ENCODE peak calls at places on chromosomes 5 and 9, in six cellular contexts. One of them, this sample, is unnamed.

GRCh38 chr5:52603742-52604141 is 184.0 kb upstream of the ITGA1 start:
- DNase-seq in BE2C: no peak
- DNase-seq in body of pancreas: no peak
- DNase-seq in ovary: no peak
- DNase-seq in tibial nerve: no peak
- DNase-seq in dorsolateral prefrontal cortex: no peak
- DNase-seq in this sample: no peak

GRCh38 chr9:115396071-115396529 is 278.1 kb upstream of the TNC start:
- DNase-seq in BE2C: no peak
- DNase-seq in body of pancreas: no peak
- DNase-seq in ovary: no peak
- DNase-seq in tibial nerve: no peak
- DNase-seq in dorsolateral prefrontal cortex: no peak
- DNase-seq in this sample: peak; percentile 28

GRCh38 chr5:156367602-156368001 is 40.6 kb downstream of the SGCD start:
- DNase-seq in BE2C: no peak
- DNase-seq in body of pancreas: no peak
- DNase-seq in ovary: no peak
- DNase-seq in tibial nerve: no peak
- DNase-seq in dorsolateral prefrontal cortex: no peak
- DNase-seq in this sample: no peak

GRCh38 chr5:53170748-53171349 is 61.3 kb upstream of the MOCS2 start:
- DNase-seq in BE2C: peak; percentile 10
- DNase-seq in body of pancreas: no peak
- DNase-seq in ovary: no peak
- DNase-seq in tibial nerve: no peak
- DNase-seq in dorsolateral prefrontal cortex: no peak
- DNase-seq in this sample: peak; percentile 31

GRCh38 chr5:31346896-31347557 is 153.5 kb downstream of the CDH6 start:
- DNase-seq in BE2C: peak; percentile 13
- DNase-seq in body of pancreas: no peak
- DNase-seq in ovary: no peak
- DNase-seq in tibial nerve: no peak
- DNase-seq in dorsolateral prefrontal cortex: no peak
- DNase-seq in this sample: no peak

GRCh38 chr9:122777935-122778671 is 10.6 kb upstream of the OR5C1 start:
- DNase-seq in BE2C: no peak
- DNase-seq in body of pancreas: no peak
- DNase-seq in ovary: no peak
- DNase-seq in tibial nerve: no peak
- DNase-seq in dorsolateral prefrontal cortex: no peak
- DNase-seq in this sample: peak; percentile 45

GRCh38 chr9:6415266-6415665 is 2.3 kb downstream of the UHRF2 start:
- DNase-seq in BE2C: no peak
- DNase-seq in body of pancreas: no peak
- DNase-seq in ovary: no peak
- DNase-seq in tibial nerve: no peak
- DNase-seq in dorsolateral prefrontal cortex: no peak
- DNase-seq in this sample: no peak

GRCh38 chr5:42951847-42952411 is 88.2 kb downstream of the ANXA2R start:
- DNase-seq in BE2C: no peak
- DNase-seq in body of pancreas: no peak
- DNase-seq in ovary: peak; percentile 25
- DNase-seq in tibial nerve: no peak
- DNase-seq in dorsolateral prefrontal cortex: no peak
- DNase-seq in this sample: peak; percentile 25

GRCh38 chr5:139394654-139395566 is at the start of gene PROB1:
- DNase-seq in BE2C: no peak
- DNase-seq in body of pancreas: no peak
- DNase-seq in ovary: no peak
- DNase-seq in tibial nerve: no peak
- DNase-seq in dorsolateral prefrontal cortex: no peak
- DNase-seq in this sample: no peak

GRCh38 chr5:33901176-33901575 is 9.4 kb upstream of the ADAMTS12 start:
- DNase-seq in BE2C: no peak
- DNase-seq in body of pancreas: no peak
- DNase-seq in ovary: no peak
- DNase-seq in tibial nerve: no peak
- DNase-seq in dorsolateral prefrontal cortex: no peak
- DNase-seq in this sample: no peak

GRCh38 chr5:83009408-83009807 is 67.8 kb downstream of the TMEM167A start:
- DNase-seq in BE2C: no peak
- DNase-seq in body of pancreas: no peak
- DNase-seq in ovary: no peak
- DNase-seq in tibial nerve: no peak
- DNase-seq in dorsolateral prefrontal cortex: no peak
- DNase-seq in this sample: no peak

GRCh38 chr5:73218552-73219171 is 45.7 kb downstream of the TMEM174 start:
- DNase-seq in BE2C: no peak
- DNase-seq in body of pancreas: no peak
- DNase-seq in ovary: no peak
- DNase-seq in tibial nerve: no peak
- DNase-seq in dorsolateral prefrontal cortex: no peak
- DNase-seq in this sample: peak; percentile 48

GRCh38 chr5:81755320-81755719 is 4.4 kb upstream of the SSBP2 start:
- DNase-seq in BE2C: no peak
- DNase-seq in body of pancreas: peak; percentile 80
- DNase-seq in ovary: peak; percentile 36
- DNase-seq in tibial nerve: peak; percentile 26
- DNase-seq in dorsolateral prefrontal cortex: no peak
- DNase-seq in this sample: peak; percentile 86

GRCh38 chr9:127059648-127060365 is 62.6 kb downstream of the ANGPTL2 start:
- DNase-seq in BE2C: no peak
- DNase-seq in body of pancreas: no peak
- DNase-seq in ovary: no peak
- DNase-seq in tibial nerve: no peak
- DNase-seq in dorsolateral prefrontal cortex: no peak
- DNase-seq in this sample: no peak

GRCh38 chr5:161155451-161155850 is 303.4 kb upstream of the ATP10B start:
- DNase-seq in BE2C: no peak
- DNase-seq in body of pancreas: no peak
- DNase-seq in ovary: no peak
- DNase-seq in tibial nerve: no peak
- DNase-seq in dorsolateral prefrontal cortex: no peak
- DNase-seq in this sample: no peak

GRCh38 chr9:8874482-8874881 is 1074.9 kb upstream of the DMAC1 start:
- DNase-seq in BE2C: no peak
- DNase-seq in body of pancreas: no peak
- DNase-seq in ovary: no peak
- DNase-seq in tibial nerve: no peak
- DNase-seq in dorsolateral prefrontal cortex: no peak
- DNase-seq in this sample: no peak

GRCh38 chr5:178941361-178941760 is 363 bp downstream of the ZNF454 start:
- DNase-seq in BE2C: peak; percentile 15
- DNase-seq in body of pancreas: peak; percentile 40
- DNase-seq in ovary: peak; percentile 22
- DNase-seq in tibial nerve: no peak
- DNase-seq in dorsolateral prefrontal cortex: peak; percentile 51
- DNase-seq in this sample: peak; percentile 4

DNA sequence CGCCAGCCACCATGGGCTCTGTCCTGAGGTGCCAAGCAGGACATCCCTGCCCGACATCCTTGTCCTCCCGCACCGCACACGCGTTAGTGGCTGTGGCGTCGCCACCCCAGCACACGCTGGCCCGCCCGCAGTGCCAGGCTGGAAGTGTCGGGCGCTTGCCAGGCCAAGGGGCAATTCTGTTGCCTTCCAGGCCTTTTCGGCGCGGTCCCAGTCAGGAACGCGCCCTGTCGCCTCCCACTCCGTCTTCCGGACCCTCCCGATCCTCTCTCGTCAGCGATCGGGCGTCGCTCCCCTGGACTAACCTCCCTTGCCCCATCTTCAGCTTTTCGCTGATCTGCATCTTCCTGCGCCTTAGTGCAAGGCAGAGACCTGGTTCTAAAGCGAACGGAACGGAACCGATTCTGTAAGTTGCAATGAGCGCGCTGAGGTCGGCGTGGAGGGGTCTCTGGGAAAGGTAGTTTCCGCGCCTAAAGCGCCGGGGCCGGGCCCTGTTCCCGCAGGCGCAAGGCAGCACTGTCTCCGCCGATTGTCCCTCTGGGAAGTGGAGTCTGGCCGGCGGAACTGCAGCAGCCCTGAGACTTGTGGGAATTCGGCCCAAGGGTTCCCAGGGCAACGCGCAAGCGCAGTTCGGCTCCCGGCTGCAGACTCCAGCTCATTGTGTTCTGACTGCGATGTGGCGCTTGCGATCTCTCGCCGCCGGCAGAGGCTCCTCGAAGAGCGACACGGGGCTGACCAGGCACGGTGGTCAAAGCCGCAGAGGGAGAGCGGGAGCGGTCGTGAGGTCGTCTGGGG is at the start of gene ZNF454:
- DNase-seq in BE2C: peak; percentile 89
- DNase-seq in body of pancreas: peak; percentile 97
- DNase-seq in ovary: peak; percentile 92
- DNase-seq in tibial nerve: peak; percentile 62
- DNase-seq in dorsolateral prefrontal cortex: peak; percentile 97
- DNase-seq in this sample: peak; percentile 92
- H3K4me3 ChIP-seq in BE2C: peak within 1 kb of the TSS; percentile 51
- H3K4me3 ChIP-seq in body of pancreas: peak within 1 kb of the TSS; percentile 52
- H3K4me3 ChIP-seq in ovary: peak within 1 kb of the TSS; percentile 63
- H3K4me3 ChIP-seq in tibial nerve: peak within 1 kb of the TSS; percentile 57
- H3K4me3 ChIP-seq in dorsolateral prefrontal cortex: peak within 1 kb of the TSS; percentile 74
- H3K4me3 ChIP-seq in this sample: peak within 1 kb of the TSS; percentile 71

GRCh38 chr5:62144395-62145022 is 161.5 kb upstream of the KIF2A start:
- DNase-seq in BE2C: no peak
- DNase-seq in body of pancreas: peak; percentile 60
- DNase-seq in ovary: no peak
- DNase-seq in tibial nerve: no peak
- DNase-seq in dorsolateral prefrontal cortex: no peak
- DNase-seq in this sample: no peak

GRCh38 chr5:62138607-62139006 is 167.4 kb upstream of the KIF2A start:
- DNase-seq in BE2C: peak; percentile 12
- DNase-seq in body of pancreas: no peak
- DNase-seq in ovary: no peak
- DNase-seq in tibial nerve: no peak
- DNase-seq in dorsolateral prefrontal cortex: no peak
- DNase-seq in this sample: no peak

GRCh38 chr5:62139741-62140140 is 166.3 kb upstream of the KIF2A start:
- DNase-seq in BE2C: no peak
- DNase-seq in body of pancreas: no peak
- DNase-seq in ovary: no peak
- DNase-seq in tibial nerve: no peak
- DNase-seq in dorsolateral prefrontal cortex: no peak
- DNase-seq in this sample: no peak

GRCh38 chr5:62142351-62142750 is 163.7 kb upstream of the KIF2A start:
- DNase-seq in BE2C: no peak
- DNase-seq in body of pancreas: no peak
- DNase-seq in ovary: no peak
- DNase-seq in tibial nerve: no peak
- DNase-seq in dorsolateral prefrontal cortex: no peak
- DNase-seq in this sample: no peak

DNA sequence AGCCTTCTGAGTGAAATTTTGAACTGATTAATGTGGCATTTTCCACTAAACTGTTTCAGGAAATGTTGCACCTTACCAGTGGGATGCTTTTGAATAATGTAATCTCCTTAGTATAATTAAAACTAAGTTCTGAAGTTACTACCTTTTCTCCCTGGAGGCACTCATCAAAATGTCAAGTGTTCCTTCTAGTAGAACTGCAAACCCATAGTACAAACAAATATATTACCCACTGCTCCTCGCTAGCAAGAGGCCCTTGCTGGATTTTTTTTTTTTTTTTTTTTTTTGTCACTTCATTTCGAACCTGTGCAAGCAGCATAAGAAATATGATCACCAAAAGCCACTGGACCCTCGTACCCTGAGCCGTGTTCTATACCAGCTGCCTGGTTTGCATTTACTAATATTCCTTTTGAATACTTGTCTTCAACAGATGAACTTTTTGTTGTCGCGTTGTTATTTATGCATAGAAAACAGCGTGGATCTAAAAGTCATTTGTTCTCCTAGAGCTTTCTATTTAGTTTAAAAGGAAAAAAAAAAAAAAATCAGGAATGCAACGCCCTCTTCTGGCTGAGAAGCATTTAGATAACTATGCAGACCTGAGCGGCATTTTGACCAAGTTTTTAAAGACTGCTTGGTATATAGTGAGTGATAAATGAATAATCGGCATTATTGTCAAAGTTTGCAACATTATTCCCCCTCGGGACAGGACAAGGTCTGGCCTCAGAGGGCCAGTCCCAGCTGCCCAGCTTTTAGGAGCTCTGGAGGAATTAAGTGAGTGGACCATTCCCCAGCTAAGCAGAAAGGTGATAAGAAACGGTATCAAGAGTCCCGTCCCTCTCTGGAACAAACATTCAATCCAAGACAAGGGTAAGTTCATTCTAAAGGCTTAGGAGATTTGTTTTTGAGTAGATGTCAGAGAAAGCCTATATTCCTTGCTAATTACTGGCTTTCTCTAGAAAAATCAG is 162.5 kb upstream of the KIF2A start:
- DNase-seq in BE2C: no peak
- DNase-seq in body of pancreas: no peak
- DNase-seq in ovary: no peak
- DNase-seq in tibial nerve: no peak
- DNase-seq in dorsolateral prefrontal cortex: no peak
- DNase-seq in this sample: no peak
- TF ChIP-seq CTCF in BE2C: peak; percentile 64
- TF ChIP-seq CTCF in body of pancreas: peak; percentile 52
- TF ChIP-seq CTCF in ovary: no peak
- TF ChIP-seq CTCF in tibial nerve: peak; percentile 39
- TF ChIP-seq CTCF in dorsolateral prefrontal cortex: peak; percentile 56
- TF ChIP-seq CTCF in this sample: peak; percentile 60

GRCh38 chr9:136190237-136190601 is 14.7 kb downstream of the LHX3 start:
- DNase-seq in BE2C: no peak
- DNase-seq in body of pancreas: no peak
- DNase-seq in ovary: no peak
- DNase-seq in tibial nerve: no peak
- DNase-seq in dorsolateral prefrontal cortex: no peak
- DNase-seq in this sample: no peak
- H3K27me3 ChIP-seq in BE2C: peaks cover 48% of the 10 kb centered on the region
- H3K27me3 ChIP-seq in body of pancreas: peaks cover 20% of the 10 kb centered on the region
- H3K27me3 ChIP-seq in ovary: no peaks in the 10 kb centered on the region
- H3K27me3 ChIP-seq in tibial nerve: peaks cover 86% of the 10 kb centered on the region
- H3K27me3 ChIP-seq in dorsolateral prefrontal cortex: peaks cover 87% of the 10 kb centered on the region
- H3K27me3 ChIP-seq in this sample: peaks cover 65% of the 10 kb centered on the region

GRCh38 chr9:89039092-89039465 is 47.8 kb downstream of the S1PR3 start:
- DNase-seq in BE2C: no peak
- DNase-seq in body of pancreas: no peak
- DNase-seq in ovary: no peak
- DNase-seq in tibial nerve: no peak
- DNase-seq in dorsolateral prefrontal cortex: no peak
- DNase-seq in this sample: no peak
- H3K4me3 ChIP-seq in BE2C: no peak overlapping the region
- H3K4me3 ChIP-seq in body of pancreas: no peak overlapping the region
- H3K4me3 ChIP-seq in ovary: no peak overlapping the region
- H3K4me3 ChIP-seq in tibial nerve: no peak overlapping the region
- H3K4me3 ChIP-seq in dorsolateral prefrontal cortex: no peak overlapping the region
- H3K4me3 ChIP-seq in this sample: no peak overlapping the region

DNA sequence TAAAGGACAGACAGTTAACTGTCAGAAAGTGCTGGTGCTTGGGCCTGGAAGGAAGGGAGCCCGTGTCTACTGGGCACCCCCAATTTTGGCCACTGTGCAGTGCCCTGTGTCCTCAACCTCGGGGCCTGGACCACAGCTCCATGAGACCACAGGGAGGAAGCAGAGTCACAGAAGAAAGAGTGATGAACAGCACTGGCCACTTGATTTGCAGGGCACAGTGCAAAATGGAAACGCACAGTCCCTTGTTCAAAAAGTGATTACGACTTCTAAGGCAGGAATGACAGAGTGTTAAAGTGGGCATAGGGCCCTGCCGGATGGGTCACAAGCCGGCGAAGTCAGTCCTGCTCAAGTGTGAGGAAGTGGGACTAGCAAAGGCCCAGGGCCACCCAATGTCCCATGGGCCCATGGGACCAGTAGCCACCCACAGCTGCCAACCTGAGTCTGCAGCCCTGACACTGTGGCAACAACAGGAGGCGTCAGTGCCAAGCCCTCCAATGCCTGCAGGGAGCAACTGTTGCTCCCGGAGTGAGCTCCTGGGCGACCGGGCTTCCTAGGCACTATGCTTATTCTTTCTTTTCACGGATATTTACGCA is 85.4 kb downstream of the ADAMTS2 start:
- DNase-seq in BE2C: no peak
- DNase-seq in body of pancreas: no peak
- DNase-seq in ovary: no peak
- DNase-seq in tibial nerve: no peak
- DNase-seq in dorsolateral prefrontal cortex: no peak
- DNase-seq in this sample: no peak
- TF ChIP-seq CTCF in BE2C: no peak
- TF ChIP-seq CTCF in body of pancreas: no peak
- TF ChIP-seq CTCF in ovary: no peak
- TF ChIP-seq CTCF in tibial nerve: no peak
- TF ChIP-seq CTCF in dorsolateral prefrontal cortex: no peak
- TF ChIP-seq CTCF in this sample: no peak